ENCODE peak calls at places on chromosome 1, in eight cellular contexts. B is stimulated activated CD4-positive, alpha-beta T cell treated with anti-CD3 and anti-CD28 coated beads, Interleukin-1b, Interleukin-23, amount 100 ng/mL, for 24 hours; I is hepatocyte; U is cardiac fibroblast; H is GM20000; Q is C1 segment of cervical spinal cord; L is stimulated activated CD8-positive, alpha-beta memory T cell treated with anti-CD3 and anti-CD28 coated beads, Interleukin-12 subunit alpha, Interleukin-12 subunit beta, amount 100 ng/mL, for 4 hours; Y is breast epithelium. T is an unnamed sample.

GRCh38 chr1:110610741-110611286 is 4.7 kb upstream of the KCNA2 start:
- DNase-seq in B (no peak), I (no peak), U (no peak), H (no peak), Q (no peak), L (no peak), Y (no peak), T (no peak)

GRCh38 chr1:4118746-4119515 is 218.9 kb upstream of the C1orf174 start:
- DNase-seq in B (no peak), I (no peak), U (no peak), H (no peak), Q (no peak), L (no peak), Y (no peak), T (no peak)

GRCh38 chr1:92485374-92486250 is 1.1 kb downstream of the GFI1 start:
- DNase-seq in B (peak), I (peak), U (no peak), H (peak), Q (no peak), L (peak), Y (no peak), T (no peak)

GRCh38 chr1:18302788-18303413 is 177.8 kb upstream of the KLHDC7A start:
- DNase-seq in B (no peak), I (no peak), U (no peak), H (peak), Q (no peak), L (no peak), Y (no peak), T (no peak)

GRCh38 chr1:13725714-13726175 is 25.8 kb downstream of the PRDM2 start:
- DNase-seq in B (no peak), I (peak), U (peak), H (peak), Q (no peak), L (no peak), Y (peak), T (peak)

GRCh38 chr1:143497374-143497747 is 474.4 kb downstream of the FAM72C start:
- DNase-seq in B (no peak), I (peak), U (no peak), H (no peak), Q (no peak), L (no peak), Y (no peak), T (peak)

GRCh38 chr1:7013833-7014639 is 228.8 kb downstream of the CAMTA1 start:
- DNase-seq in B (no peak), I (no peak), U (no peak), H (no peak), Q (no peak), L (no peak), Y (no peak), T (no peak)

GRCh38 chr1:197099444-197099843 is 32.4 kb upstream of the F13B start:
- DNase-seq in B (no peak), I (no peak), U (peak), H (no peak), Q (no peak), L (no peak), Y (no peak), T (no peak)

GRCh38 chr1:202023033-202023433 is 12.6 kb downstream of the ELF3 start:
- DNase-seq in B (no peak), I (peak), U (no peak), H (no peak), Q (no peak), L (no peak), Y (peak), T (no peak)

GRCh38 chr1:93080424-93080823 is 1.3 kb downstream of the MTF2 start:
- DNase-seq in B (no peak), I (peak), U (peak), H (peak), Q (no peak), L (no peak), Y (no peak), T (peak)

GRCh38 chr1:96492236-96492635 is 229.3 kb upstream of the PTBP2 start:
- DNase-seq in B (no peak), I (peak), U (peak), H (no peak), Q (no peak), L (no peak), Y (no peak), T (peak)

T was measured in foreskin fibroblast.